ENCODE peak calls at places on chromosomes 11 and 22, in eight cellular contexts. X is dorsolateral prefrontal cortex; S is T-helper 2 cell; C is hepatocyte; L is suprapubic skin; R is activated T-helper 1 cell treated with anti-CD3 and anti-CD28 coated beads, Interleukin-12 subunit alpha, Interleukin-12 subunit beta, Interleukin-2, Interleukin-4 antibody, amounts not matched to agents 30 ng/mL and 10 ng/mL and 1 ng/mL, durations not matched to agents 14 hours and 24 hours and 36 hours; E is psoas muscle; B is HFFc6. Z is an unnamed sample.

GRCh38 chr22:30005213-30005857 is 74.9 kb upstream of the HORMAD2 start:
- DNase-seq in S (peak; percentile 30), C (peak; percentile 75), L (no peak), R (peak; percentile 41), E (peak; percentile 82), X (peak; percentile 69), B (peak; percentile 64), Z (peak; percentile 56)

GRCh38 chr11:19163627-19164026 is 38.2 kb downstream of the CSRP3 start:
- DNase-seq in S (no peak), X (no peak), L (no peak), E (no peak), R (no peak), C (no peak), B (no peak), Z (no peak)

GRCh38 chr11:103529217-103529684 is 420.0 kb downstream of the DYNC2H1 start:
- DNase-seq in E (no peak), B (peak; percentile 90), C (peak; percentile 9), X (no peak), S (no peak), L (no peak), R (no peak), Z (no peak)

GRCh38 chr22:20131856-20132685 is 467 bp downstream of the ZDHHC8 start:
- DNase-seq in E (peak; percentile 81), B (no peak), L (no peak), S (no peak), X (no peak), C (peak; percentile 35), R (no peak), Z (no peak)

GRCh38 chr11:74818283-74818946 is 69.8 kb downstream of the RNF169 start:
- DNase-seq in R (no peak), X (no peak), B (no peak), C (no peak), S (no peak), L (no peak), E (no peak), Z (no peak)

GRCh38 chr22:47401976-47402770 is 639.7 kb downstream of the TBC1D22A start:
- DNase-seq in C (no peak), R (no peak), S (no peak), X (no peak), E (no peak), B (no peak), L (no peak), Z (no peak)

GRCh38 chr11:46912526-46913150 is 5.7 kb downstream of the LRP4 start:
- DNase-seq in R (no peak), C (peak; percentile 42), L (no peak), S (no peak), E (no peak), X (no peak), B (no peak), Z (no peak)

GRCh38 chr22:25334091-25334490 is 114.7 kb downstream of the CRYBB2 start:
- DNase-seq in X (peak; percentile 50), S (no peak), B (no peak), R (peak; percentile 27), E (peak; percentile 62), L (no peak), C (peak; percentile 53), Z (no peak)

GRCh38 chr11:63871962-63872832 is 33.3 kb downstream of the MARK2 start:
- DNase-seq in L (peak; percentile 90), X (peak; percentile 71), R (peak; percentile 34), E (peak; percentile 87), C (peak; percentile 89), S (no peak), B (peak; percentile 98), Z (no peak)

GRCh38 chr11:134049303-134049702 is 19.6 kb upstream of the JAM3 start:
- DNase-seq in X (no peak), L (peak; percentile 69), B (no peak), R (no peak), C (no peak), E (no peak), S (no peak), Z (no peak)

GRCh38 chr11:75800728-75801361 is 14.2 kb upstream of the UVRAG start:
- DNase-seq in S (no peak), L (no peak), B (no peak), X (no peak), R (no peak), E (no peak), C (no peak), Z (no peak)

GRCh38 chr11:70263363-70263762 is 7.1 kb upstream of the PPFIA1 start:
- DNase-seq in X (no peak), C (no peak), R (no peak), S (no peak), E (peak; percentile 9), B (no peak), L (no peak), Z (no peak)

GRCh38 chr22:31119026-31119717 is 3.6 kb upstream of the INPP5J start:
- DNase-seq in E (no peak), S (no peak), L (no peak), R (no peak), X (no peak), C (no peak), B (no peak), Z (no peak)

GRCh38 chr11:114886644-114887259 is 208.4 kb downstream of the NXPE2 start:
- DNase-seq in R (no peak), L (no peak), B (no peak), E (no peak), C (no peak), S (no peak), X (no peak), Z (no peak)

GRCh38 chr11:62752177-62752785 is 1.7 kb downstream of the ZBTB3 start:
- DNase-seq in S (no peak), E (no peak), B (no peak), X (no peak), R (no peak), L (no peak), C (no peak), Z (no peak)

GRCh38 chr11:122656073-122656630 is 630 bp downstream of the UBASH3B start:
- DNase-seq in B (peak; percentile 50), C (peak; percentile 83), E (peak; percentile 67), S (peak; percentile 32), L (peak; percentile 85), X (peak; percentile 58), R (peak; percentile 22), Z (peak; percentile 36)

GRCh38 chr11:115716577-115717214 is 212.5 kb upstream of the CADM1 start:
- DNase-seq in L (no peak), X (no peak), B (no peak), R (no peak), S (no peak), E (no peak), C (no peak), Z (no peak)

GRCh38 chr11:12066799-12067508 is 43.4 kb upstream of the MICAL2 start:
- DNase-seq in R (no peak), S (no peak), C (peak; percentile 76), X (peak; percentile 61), B (peak; percentile 72), E (peak; percentile 85), L (peak; percentile 80), Z (no peak)

GRCh38 chr11:27991731-27992130 is 116.2 kb downstream of the KIF18A start:
- DNase-seq in X (no peak), B (no peak), R (no peak), S (no peak), L (no peak), E (no peak), C (no peak), Z (no peak)

GRCh38 chr22:32896951-32897350 is 95.4 kb downstream of the TIMP3 start:
- DNase-seq in B (no peak), X (no peak), S (no peak), E (no peak), C (no peak), R (no peak), L (no peak), Z (no peak)

GRCh38 chr22:44746836-44747519 is 5.4 kb upstream of the ARHGAP8 start:
- DNase-seq in B (no peak), S (no peak), R (no peak), C (peak; percentile 66), L (no peak), X (no peak), E (no peak), Z (no peak)

GRCh38 chr11:68574308-68574707 is 110.0 kb upstream of the GAL start:
- DNase-seq in B (peak; percentile 62), R (no peak), S (no peak), X (no peak), L (no peak), C (no peak), E (no peak), Z (no peak)

GRCh38 chr22:49040111-49040510 is 787.6 kb downstream of the BRD1 start:
- DNase-seq in S (no peak), L (no peak), R (no peak), C (no peak), B (no peak), E (no peak), X (peak; percentile 65), Z (no peak)

GRCh38 chr22:31451709-31452571 is 37.7 kb downstream of the EIF4ENIF1 start:
- DNase-seq in R (peak; percentile 6), C (peak; percentile 28), S (no peak), L (no peak), X (no peak), B (peak; percentile 66), E (no peak), Z (no peak)

GRCh38 chr11:74720596-74721478 is 10.4 kb downstream of the CHRDL2 start:
- DNase-seq in X (peak; percentile 54), S (no peak), L (no peak), E (peak; percentile 80), B (no peak), C (peak; percentile 33), R (no peak), Z (no peak)

GRCh38 chr22:29079218-29079901 is 6.5 kb downstream of the KREMEN1 start:
- DNase-seq in X (no peak), R (no peak), L (no peak), E (no peak), S (no peak), C (peak; percentile 37), B (no peak), Z (no peak)

GRCh38 chr11:131005829-131006228 is 89.5 kb upstream of the SNX19 start:
- DNase-seq in E (no peak), C (no peak), R (no peak), B (no peak), X (no peak), S (no peak), L (no peak), Z (no peak)

GRCh38 chr22:48146426-48146825 is 1384.0 kb downstream of the TBC1D22A start:
- DNase-seq in B (no peak), L (peak; percentile 58), R (no peak), C (no peak), X (peak; percentile 45), E (no peak), S (no peak), Z (no peak)

GRCh38 chr11:125886997-125887372 is 483 bp upstream of the HYLS1 start:
- DNase-seq in B (no peak), X (peak; percentile 41), E (peak; percentile 72), R (peak; percentile 49), L (peak; percentile 81), C (no peak), S (peak; percentile 28), Z (peak; percentile 20)

GRCh38 chr22:46033256-46034200 is 56.6 kb upstream of the WNT7B start:
- DNase-seq in X (no peak), B (no peak), L (peak; percentile 48), S (no peak), C (no peak), R (no peak), E (no peak), Z (no peak)

GRCh38 chr22:27581688-27582087 is 219.9 kb downstream of the MN1 start:
- DNase-seq in C (peak; percentile 56), S (no peak), E (peak; percentile 89), L (peak; percentile 92), B (no peak), X (peak; percentile 14), R (no peak), Z (no peak)

GRCh38 chr22:38196791-38197429 is 4.9 kb upstream of the MAFF start:
- DNase-seq in E (no peak), B (no peak), X (no peak), C (no peak), R (no peak), S (no peak), L (no peak), Z (no peak)

GRCh38 chr11:43579171-43579918 is 101.2 kb upstream of the HSD17B12 start:
- DNase-seq in S (no peak), L (no peak), R (no peak), B (no peak), E (no peak), C (peak; percentile 40), X (peak; percentile 23), Z (no peak)

GRCh38 chr11:46389450-46390330 is 1.9 kb downstream of the CHRM4 start:
- DNase-seq in C (peak; percentile 89), X (peak; percentile 74), S (no peak), L (no peak), R (peak; percentile 45), E (peak; percentile 84), B (peak; percentile 51), Z (no peak)